ENCODE peak calls at places on chromosomes 13 and 19, in eight cellular contexts. One of them, this sample, is unnamed.

GRCh38 chr13:80666782-80667537 is 326.0 kb upstream of the SPRY2 start:
- DNase-seq in neural crest cell: no peak
- DNase-seq in stomach: no peak
- DNase-seq in type B pancreatic cell: no peak
- DNase-seq in thoracic aorta: no peak
- DNase-seq in dorsolateral prefrontal cortex: no peak
- DNase-seq in fibroblast of lung: no peak
- DNase-seq in endothelial cell of umbilical vein: no peak
- DNase-seq in this sample: no peak

GRCh38 chr19:36140289-36141038 is 598 bp downstream of the CAPNS1 start:
- DNase-seq in thoracic aorta: no peak
- DNase-seq in fibroblast of lung: peak
- DNase-seq in endothelial cell of umbilical vein: peak
- DNase-seq in type B pancreatic cell: no peak
- DNase-seq in neural crest cell: peak
- DNase-seq in dorsolateral prefrontal cortex: no peak
- DNase-seq in stomach: peak
- DNase-seq in this sample: no peak

GRCh38 chr13:43516401-43516826 is 270.4 kb downstream of the ENOX1 start:
- DNase-seq in stomach: no peak
- DNase-seq in fibroblast of lung: peak
- DNase-seq in type B pancreatic cell: no peak
- DNase-seq in endothelial cell of umbilical vein: no peak
- DNase-seq in dorsolateral prefrontal cortex: no peak
- DNase-seq in thoracic aorta: no peak
- DNase-seq in neural crest cell: no peak
- DNase-seq in this sample: no peak

GRCh38 chr19:39110263-39110967 is 15.2 kb upstream of the PAK4 start:
- DNase-seq in stomach: peak
- DNase-seq in thoracic aorta: no peak
- DNase-seq in dorsolateral prefrontal cortex: peak
- DNase-seq in endothelial cell of umbilical vein: peak
- DNase-seq in fibroblast of lung: no peak
- DNase-seq in neural crest cell: peak
- DNase-seq in type B pancreatic cell: no peak
- DNase-seq in this sample: peak

GRCh38 chr19:49103331-49104085 is 10.7 kb upstream of the LIN7B start:
- DNase-seq in endothelial cell of umbilical vein: no peak
- DNase-seq in thoracic aorta: no peak
- DNase-seq in fibroblast of lung: no peak
- DNase-seq in dorsolateral prefrontal cortex: no peak
- DNase-seq in stomach: no peak
- DNase-seq in type B pancreatic cell: no peak
- DNase-seq in neural crest cell: no peak
- DNase-seq in this sample: no peak

GRCh38 chr19:14648506-14648905 is 26.1 kb downstream of the ADGRE3 start:
- DNase-seq in thoracic aorta: no peak
- DNase-seq in fibroblast of lung: no peak
- DNase-seq in stomach: no peak
- DNase-seq in neural crest cell: no peak
- DNase-seq in type B pancreatic cell: no peak
- DNase-seq in dorsolateral prefrontal cortex: no peak
- DNase-seq in endothelial cell of umbilical vein: no peak
- DNase-seq in this sample: no peak

GRCh38 chr19:46537136-46538097 is 41.8 kb upstream of the PNMA8B start:
- DNase-seq in type B pancreatic cell: no peak
- DNase-seq in dorsolateral prefrontal cortex: peak
- DNase-seq in thoracic aorta: no peak
- DNase-seq in neural crest cell: peak
- DNase-seq in endothelial cell of umbilical vein: peak
- DNase-seq in stomach: peak
- DNase-seq in fibroblast of lung: peak
- DNase-seq in this sample: peak

GRCh38 chr13:80945328-80945727 is 604.4 kb upstream of the SPRY2 start:
- DNase-seq in neural crest cell: peak
- DNase-seq in endothelial cell of umbilical vein: no peak
- DNase-seq in stomach: peak
- DNase-seq in type B pancreatic cell: no peak
- DNase-seq in fibroblast of lung: no peak
- DNase-seq in thoracic aorta: no peak
- DNase-seq in dorsolateral prefrontal cortex: peak
- DNase-seq in this sample: peak

GRCh38 chr19:46351241-46352041 is 4.6 kb downstream of the PPP5C start:
- DNase-seq in stomach: peak
- DNase-seq in thoracic aorta: peak
- DNase-seq in endothelial cell of umbilical vein: peak
- DNase-seq in fibroblast of lung: peak
- DNase-seq in dorsolateral prefrontal cortex: no peak
- DNase-seq in type B pancreatic cell: no peak
- DNase-seq in neural crest cell: no peak
- DNase-seq in this sample: no peak

GRCh38 chr19:32749361-32749760 is 29.8 kb downstream of the TDRD12 start:
- DNase-seq in fibroblast of lung: no peak
- DNase-seq in dorsolateral prefrontal cortex: no peak
- DNase-seq in thoracic aorta: no peak
- DNase-seq in neural crest cell: no peak
- DNase-seq in endothelial cell of umbilical vein: no peak
- DNase-seq in type B pancreatic cell: no peak
- DNase-seq in stomach: no peak
- DNase-seq in this sample: no peak

GRCh38 chr13:30792257-30793000 is 57.1 kb downstream of the ALOX5AP start:
- DNase-seq in type B pancreatic cell: peak
- DNase-seq in neural crest cell: no peak
- DNase-seq in fibroblast of lung: peak
- DNase-seq in stomach: peak
- DNase-seq in endothelial cell of umbilical vein: peak
- DNase-seq in thoracic aorta: peak
- DNase-seq in dorsolateral prefrontal cortex: peak
- DNase-seq in this sample: no peak
- TF ChIP-seq CTCF in type B pancreatic cell: peak
- TF ChIP-seq CTCF in neural crest cell: peak
- TF ChIP-seq CTCF in fibroblast of lung: peak
- TF ChIP-seq CTCF in stomach: no peak
- TF ChIP-seq CTCF in endothelial cell of umbilical vein: peak
- TF ChIP-seq CTCF in thoracic aorta: peak
- TF ChIP-seq CTCF in dorsolateral prefrontal cortex: peak
- TF ChIP-seq CTCF in this sample: peak

GRCh38 chr19:5892772-5893275 is 10.8 kb downstream of the NDUFA11 start:
- DNase-seq in thoracic aorta: no peak
- DNase-seq in neural crest cell: no peak
- DNase-seq in dorsolateral prefrontal cortex: no peak
- DNase-seq in endothelial cell of umbilical vein: no peak
- DNase-seq in stomach: no peak
- DNase-seq in fibroblast of lung: no peak
- DNase-seq in type B pancreatic cell: no peak
- DNase-seq in this sample: no peak
- TF ChIP-seq CTCF in thoracic aorta: no peak
- TF ChIP-seq CTCF in neural crest cell: no peak
- TF ChIP-seq CTCF in dorsolateral prefrontal cortex: no peak
- TF ChIP-seq CTCF in endothelial cell of umbilical vein: no peak
- TF ChIP-seq CTCF in stomach: no peak
- TF ChIP-seq CTCF in fibroblast of lung: no peak
- TF ChIP-seq CTCF in type B pancreatic cell: peak
- TF ChIP-seq CTCF in this sample: no peak

GRCh38 chr19:3774621-3775373 is 2.8 kb upstream of the RAX2 start:
- DNase-seq in dorsolateral prefrontal cortex: no peak
- DNase-seq in stomach: no peak
- DNase-seq in type B pancreatic cell: no peak
- DNase-seq in endothelial cell of umbilical vein: no peak
- DNase-seq in neural crest cell: no peak
- DNase-seq in fibroblast of lung: no peak
- DNase-seq in thoracic aorta: no peak
- DNase-seq in this sample: no peak
- TF ChIP-seq CTCF in dorsolateral prefrontal cortex: no peak
- TF ChIP-seq CTCF in stomach: no peak
- TF ChIP-seq CTCF in type B pancreatic cell: no peak
- TF ChIP-seq CTCF in endothelial cell of umbilical vein: no peak
- TF ChIP-seq CTCF in neural crest cell: no peak
- TF ChIP-seq CTCF in fibroblast of lung: no peak
- TF ChIP-seq CTCF in thoracic aorta: no peak
- TF ChIP-seq CTCF in this sample: no peak

DNA sequence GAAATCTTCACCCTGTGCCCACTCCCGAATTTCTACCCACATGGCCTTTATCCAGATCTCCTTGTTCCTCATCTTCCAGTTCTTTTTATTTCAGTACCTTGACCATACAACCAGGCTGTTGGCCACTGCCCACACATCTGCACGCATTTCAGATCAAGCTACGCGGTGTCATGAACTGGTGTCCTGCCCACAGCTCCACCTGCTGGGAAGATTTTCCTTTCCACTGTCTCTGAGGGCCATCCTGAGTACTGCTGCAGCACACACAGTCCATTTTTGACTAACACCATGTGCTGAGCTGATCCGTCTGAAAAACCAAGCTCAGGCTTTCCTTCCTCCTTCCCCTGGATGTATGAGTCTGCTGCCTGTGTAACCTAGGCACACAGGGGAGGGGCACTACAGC is 71.8 kb downstream of the WASF3 start:
- DNase-seq in neural crest cell: no peak
- DNase-seq in type B pancreatic cell: no peak
- DNase-seq in thoracic aorta: no peak
- DNase-seq in fibroblast of lung: no peak
- DNase-seq in stomach: no peak
- DNase-seq in dorsolateral prefrontal cortex: no peak
- DNase-seq in endothelial cell of umbilical vein: no peak
- DNase-seq in this sample: no peak
- TF ChIP-seq CTCF in neural crest cell: no peak
- TF ChIP-seq CTCF in type B pancreatic cell: no peak
- TF ChIP-seq CTCF in thoracic aorta: no peak
- TF ChIP-seq CTCF in fibroblast of lung: peak
- TF ChIP-seq CTCF in stomach: no peak
- TF ChIP-seq CTCF in dorsolateral prefrontal cortex: no peak
- TF ChIP-seq CTCF in endothelial cell of umbilical vein: no peak
- TF ChIP-seq CTCF in this sample: peak

DNA sequence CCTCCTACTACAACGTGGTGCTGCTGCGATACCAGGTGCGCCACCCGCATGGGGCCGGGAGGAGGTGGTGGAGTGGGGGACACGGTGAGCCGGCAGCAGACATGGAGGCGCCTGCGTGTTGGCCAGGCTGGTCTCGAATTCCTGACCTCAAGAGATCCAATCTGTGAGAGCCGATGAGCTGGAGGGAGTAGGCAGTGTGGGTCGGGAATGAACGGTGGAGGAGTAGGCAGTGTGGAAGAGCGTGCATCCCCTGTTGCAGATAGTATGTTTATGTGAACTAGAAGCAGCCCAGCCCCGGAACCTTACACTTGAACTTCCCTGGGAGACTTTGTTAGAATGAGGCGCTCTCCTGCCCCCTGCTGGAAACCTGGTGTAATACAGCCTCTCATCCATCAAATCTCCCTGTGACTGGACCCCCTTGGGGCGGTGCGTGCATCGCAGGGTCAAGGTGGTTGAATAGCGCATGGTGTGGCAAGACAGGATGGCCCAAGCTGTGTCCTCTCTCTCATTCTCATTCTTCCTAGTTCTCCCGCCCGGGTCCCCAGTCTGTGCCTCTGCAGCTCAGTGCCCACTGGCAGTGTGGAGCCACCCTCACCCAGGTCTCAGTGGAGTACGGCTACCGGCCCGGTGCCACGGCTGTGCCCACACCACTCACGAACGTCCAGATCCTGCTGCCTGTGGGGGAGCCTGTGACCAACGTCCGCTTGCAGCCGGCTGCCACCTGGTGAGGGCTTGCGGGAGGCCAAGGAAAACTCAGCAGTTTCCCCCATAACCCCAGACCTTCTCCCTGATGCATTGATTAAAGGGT is 10.5 kb upstream of the B3GNT3 start:
- DNase-seq in type B pancreatic cell: peak
- DNase-seq in neural crest cell: peak
- DNase-seq in thoracic aorta: no peak
- DNase-seq in dorsolateral prefrontal cortex: peak
- DNase-seq in stomach: peak
- DNase-seq in fibroblast of lung: peak
- DNase-seq in endothelial cell of umbilical vein: peak
- DNase-seq in this sample: peak
- TF ChIP-seq CTCF in type B pancreatic cell: peak
- TF ChIP-seq CTCF in neural crest cell: peak
- TF ChIP-seq CTCF in thoracic aorta: peak
- TF ChIP-seq CTCF in dorsolateral prefrontal cortex: peak
- TF ChIP-seq CTCF in stomach: peak
- TF ChIP-seq CTCF in fibroblast of lung: peak
- TF ChIP-seq CTCF in endothelial cell of umbilical vein: peak
- TF ChIP-seq CTCF in this sample: peak

DNA sequence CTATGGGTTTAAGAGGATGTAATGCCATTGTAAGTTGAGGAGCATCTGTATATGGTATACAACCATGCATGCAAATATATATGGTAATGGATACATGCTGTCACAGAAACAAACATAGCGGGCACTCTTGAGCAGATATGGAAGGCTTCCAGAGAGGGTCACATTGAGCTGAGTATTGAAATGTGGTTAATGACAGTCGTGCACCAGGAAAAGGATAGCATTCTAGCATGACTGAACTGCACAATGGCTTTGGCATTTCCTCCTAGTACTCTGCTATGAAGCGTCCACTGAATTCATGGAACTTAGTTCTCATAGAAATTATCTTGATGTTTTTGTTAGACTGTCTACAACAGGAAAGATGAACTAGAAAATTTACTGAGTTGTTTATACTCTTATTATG is 25.2 kb downstream of the DGKH start:
- DNase-seq in stomach: no peak
- DNase-seq in neural crest cell: no peak
- DNase-seq in type B pancreatic cell: no peak
- DNase-seq in endothelial cell of umbilical vein: peak
- DNase-seq in thoracic aorta: no peak
- DNase-seq in fibroblast of lung: no peak
- DNase-seq in dorsolateral prefrontal cortex: no peak
- DNase-seq in this sample: no peak
- TF ChIP-seq CTCF in stomach: no peak
- TF ChIP-seq CTCF in neural crest cell: no peak
- TF ChIP-seq CTCF in type B pancreatic cell: no peak
- TF ChIP-seq CTCF in endothelial cell of umbilical vein: no peak
- TF ChIP-seq CTCF in thoracic aorta: no peak
- TF ChIP-seq CTCF in fibroblast of lung: no peak
- TF ChIP-seq CTCF in dorsolateral prefrontal cortex: no peak
- TF ChIP-seq CTCF in this sample: no peak

DNA sequence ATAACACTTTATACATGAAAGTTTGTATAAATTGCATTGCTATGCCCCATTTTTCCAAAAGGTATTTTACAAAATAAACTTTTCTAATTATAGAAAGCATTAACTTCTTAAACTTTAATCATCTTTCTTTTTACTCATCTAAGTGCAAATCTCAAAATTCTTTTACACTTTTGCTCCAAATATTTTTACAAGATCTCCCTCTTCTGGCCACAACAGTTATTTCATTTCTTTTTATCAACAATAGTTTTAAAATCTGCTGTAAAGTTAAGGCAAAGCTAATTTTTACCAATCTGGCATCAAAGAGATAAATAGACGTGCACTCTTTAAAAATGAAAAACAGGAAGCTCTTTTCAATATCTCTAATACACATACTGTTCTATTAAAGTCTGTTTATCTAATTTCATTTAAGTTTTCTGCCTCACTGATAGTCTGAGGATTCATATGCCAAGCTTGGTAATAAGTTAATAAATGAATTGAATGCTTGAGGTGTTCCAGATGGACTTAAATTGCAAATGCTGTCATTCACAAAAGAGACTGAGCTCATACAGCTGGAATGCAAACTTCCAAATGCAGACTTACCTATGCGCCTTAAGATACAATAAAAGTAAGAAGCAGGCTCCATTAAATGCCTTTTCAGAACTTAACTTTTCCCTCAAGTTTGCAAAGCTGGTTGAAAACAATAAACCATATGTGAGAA is 583.0 kb upstream of the ATXN8OS start:
- DNase-seq in type B pancreatic cell: no peak
- DNase-seq in neural crest cell: no peak
- DNase-seq in fibroblast of lung: no peak
- DNase-seq in stomach: no peak
- DNase-seq in dorsolateral prefrontal cortex: no peak
- DNase-seq in thoracic aorta: no peak
- DNase-seq in endothelial cell of umbilical vein: no peak
- DNase-seq in this sample: no peak
- TF ChIP-seq CTCF in type B pancreatic cell: peak
- TF ChIP-seq CTCF in neural crest cell: peak
- TF ChIP-seq CTCF in fibroblast of lung: no peak
- TF ChIP-seq CTCF in stomach: no peak
- TF ChIP-seq CTCF in dorsolateral prefrontal cortex: peak
- TF ChIP-seq CTCF in thoracic aorta: no peak
- TF ChIP-seq CTCF in endothelial cell of umbilical vein: peak
- TF ChIP-seq CTCF in this sample: peak